ENCODE peak calls at places on chromosomes 11 and 22, in seven cellular contexts. D is H9, J is PC-3, E is IMR-90, M is K562, N is GM23338, K is astrocyte. I is an unnamed sample.

GRCh38 chr11:70312401-70313357 is 42.2 kb downstream of the PPFIA1 start:
- DNase-seq in D (peak), J (no peak), E (no peak), M (peak), N (peak), K (no peak), I (no peak)

GRCh38 chr11:26011474-26011873 is 320.5 kb upstream of the ANO3 start:
- DNase-seq in D (no peak), J (no peak), E (no peak), M (no peak), N (peak), K (no peak), I (no peak)

GRCh38 chr11:47766363-47767227 is 546 bp downstream of the FNBP4 start:
- DNase-seq in D (no peak), J (peak), E (peak), M (peak), N (peak), K (peak), I (peak)

GRCh38 chr11:62607729-62608128 is 4.8 kb downstream of the EML3 start:
- DNase-seq in D (no peak), J (no peak), E (no peak), M (peak), N (no peak), K (no peak), I (no peak)

GRCh38 chr11:120336641-120337132 is 474 bp downstream of the ARHGEF12 start:
- DNase-seq in D (no peak), J (peak), E (peak), M (peak), N (peak), K (no peak), I (no peak)

GRCh38 chr11:116853461-116854073 is 16.1 kb upstream of the APOA1 start:
- DNase-seq in D (no peak), J (peak), E (peak), M (no peak), N (no peak), K (peak), I (peak)

GRCh38 chr11:66365711-66366619 is 5.6 kb downstream of the SLC29A2 start:
- DNase-seq in D (no peak), J (no peak), E (no peak), M (no peak), N (no peak), K (no peak), I (no peak)

GRCh38 chr11:102530558-102530957 is at the start of gene MMP7:
- DNase-seq in D (no peak), J (peak), E (peak), M (no peak), N (no peak), K (peak), I (peak)

GRCh38 chr11:130725417-130726233 is 190.7 kb downstream of the SNX19 start:
- DNase-seq in D (no peak), J (peak), E (peak), M (no peak), N (no peak), K (peak), I (peak)

GRCh38 chr22:37474447-37475090 is 11.6 kb downstream of the MFNG start:
- DNase-seq in D (no peak), J (no peak), E (no peak), M (no peak), N (no peak), K (no peak), I (no peak)

GRCh38 chr11:71067753-71068152 is 184.6 kb downstream of the SHANK2 start:
- DNase-seq in D (no peak), J (no peak), E (no peak), M (no peak), N (no peak), K (no peak), I (no peak)

GRCh38 chr11:72625746-72626636 is 48.2 kb downstream of the PDE2A start:
- DNase-seq in D (no peak), J (no peak), E (peak), M (peak), N (peak), K (no peak), I (no peak)

GRCh38 chr22:35219012-35219411 is 38.3 kb upstream of the HMGXB4 start:
- DNase-seq in D (no peak), J (peak), E (peak), M (peak), N (no peak), K (peak), I (no peak)

GRCh38 chr22:38262051-38262795 is 10.6 kb downstream of the TMEM184B start:
- DNase-seq in D (peak), J (peak), E (no peak), M (peak), N (peak), K (no peak), I (peak)

GRCh38 chr11:69640260-69640994 is 529 bp upstream of the CCND1 start:
- DNase-seq in D (peak), J (peak), E (no peak), M (no peak), N (peak), K (no peak), I (peak)

GRCh38 chr11:133219543-133219942 is 312.8 kb downstream of the OPCML start:
- DNase-seq in D (peak), J (no peak), E (no peak), M (peak), N (peak), K (no peak), I (no peak)

GRCh38 chr22:46192210-46192993 is 42.1 kb downstream of the PPARA start:
- DNase-seq in D (no peak), J (no peak), E (no peak), M (no peak), N (no peak), K (no peak), I (no peak)

GRCh38 chr11:132941024-132941646 is 591.2 kb downstream of the OPCML start:
- DNase-seq in D (no peak), J (peak), E (peak), M (peak), N (peak), K (peak), I (no peak)

GRCh38 chr11:95108159-95108611 is 18.5 kb downstream of the ENDOD1 start:
- DNase-seq in D (no peak), J (peak), E (peak), M (peak), N (no peak), K (peak), I (peak)

GRCh38 chr11:120514541-120515121 is 3.1 kb downstream of the GRIK4 start:
- DNase-seq in D (no peak), J (no peak), E (no peak), M (no peak), N (no peak), K (no peak), I (no peak)

GRCh38 chr11:101915811-101916291 is 471 bp downstream of the ANGPTL5 start:
- DNase-seq in D (no peak), J (peak), E (peak), M (no peak), N (peak), K (peak), I (no peak)

GRCh38 chr22:17767236-17768065 is 6.8 kb downstream of the BID start:
- DNase-seq in D (no peak), J (no peak), E (no peak), M (no peak), N (no peak), K (no peak), I (no peak)
- TF ChIP-seq CTCF in D (no peak), J (no peak), E (no peak), M (no peak), N (no peak), K (no peak), I (no peak)

GRCh38 chr22:24947383-24947782 is 889 bp upstream of the LHFPL7 start:
- DNase-seq in D (no peak), J (no peak), E (no peak), M (no peak), N (no peak), K (no peak), I (no peak)

GRCh38 chr22:24950272-24950902 is 2.1 kb upstream of the KIAA1671 start:
- DNase-seq in D (peak), J (no peak), E (peak), M (no peak), N (peak), K (peak), I (no peak)

GRCh38 chr22:24947881-24948280 is 1.4 kb upstream of the LHFPL7 start:
- DNase-seq in D (peak), J (no peak), E (no peak), M (no peak), N (peak), K (no peak), I (no peak)

GRCh38 chr22:24945430-24945829 is 1.1 kb downstream of the LHFPL7 start:
- DNase-seq in D (no peak), J (no peak), E (no peak), M (no peak), N (no peak), K (no peak), I (no peak)

DNA sequence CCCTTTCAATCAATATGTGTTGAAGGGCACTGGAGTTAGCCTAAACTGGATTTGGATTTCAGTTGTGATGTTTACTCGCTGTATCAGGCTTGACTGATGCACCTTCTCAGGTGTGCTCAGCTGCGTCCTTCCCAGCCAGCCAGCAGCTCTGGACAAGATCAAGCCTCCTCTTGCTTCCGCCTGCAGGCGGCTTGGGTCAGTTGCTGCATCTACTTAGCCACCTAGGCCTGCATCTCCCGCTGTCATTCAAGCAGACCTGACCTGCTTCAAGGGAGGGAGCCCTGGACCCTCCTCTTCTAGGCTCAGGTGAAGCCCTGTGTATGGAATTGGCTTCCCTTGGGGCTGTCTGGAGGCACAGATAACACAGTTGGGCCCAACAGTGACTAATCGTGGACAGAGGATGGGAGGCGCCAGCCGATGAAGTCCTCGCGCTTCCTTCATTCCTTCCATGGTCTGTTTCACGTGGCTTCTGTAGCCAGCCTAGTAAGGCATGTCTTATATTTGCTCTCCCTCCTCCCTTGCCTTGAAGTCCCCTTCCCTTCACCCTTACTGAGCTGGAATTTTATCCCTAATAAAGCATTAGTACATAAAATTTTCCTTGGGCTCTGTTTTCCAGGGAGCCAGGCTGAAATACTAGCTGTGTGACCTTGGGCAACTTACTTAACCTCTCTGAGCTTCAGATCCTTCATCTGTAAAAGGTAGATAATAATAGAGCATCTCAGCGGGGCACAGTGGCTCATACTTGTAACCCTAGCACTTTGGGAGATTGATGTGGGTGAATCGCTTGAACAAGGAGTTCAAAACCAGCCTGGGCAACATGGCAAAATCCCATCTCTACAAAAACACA is 2.1 kb upstream of the LHFPL7 start:
- DNase-seq in D (peak), J (no peak), E (no peak), M (peak), N (peak), K (no peak), I (no peak)
- H2AFZ ChIP-seq in D (no peak), J (no peak), E (no peak), M (no peak), N (peak), K (no peak), I (no peak)

GRCh38 chr11:44865866-44866272 is 84.8 kb downstream of the TP53I11 start:
- DNase-seq in D (no peak), J (peak), E (no peak), M (no peak), N (no peak), K (no peak), I (no peak)
- TF ChIP-seq CTCF in D (no peak), J (peak), E (no peak), M (no peak), N (no peak), K (no peak), I (no peak)

GRCh38 chr11:34549271-34549670 is 35.7 kb upstream of the ELF5 start:
- DNase-seq in D (no peak), J (no peak), E (no peak), M (no peak), N (no peak), K (no peak), I (no peak)

GRCh38 chr11:34552270-34552669 is 38.7 kb upstream of the ELF5 start:
- DNase-seq in D (no peak), J (no peak), E (no peak), M (no peak), N (no peak), K (no peak), I (no peak)

GRCh38 chr11:34548278-34548677 is 34.7 kb upstream of the ELF5 start:
- DNase-seq in D (no peak), J (no peak), E (no peak), M (no peak), N (no peak), K (no peak), I (no peak)

GRCh38 chr11:34542085-34542484 is 28.5 kb upstream of the ELF5 start:
- DNase-seq in D (no peak), J (no peak), E (no peak), M (no peak), N (no peak), K (no peak), I (no peak)

GRCh38 chr11:34546511-34547206 is 33.1 kb upstream of the ELF5 start:
- DNase-seq in D (no peak), J (peak), E (no peak), M (no peak), N (no peak), K (no peak), I (no peak)
- H2AFZ ChIP-seq in D (no peak), J (peak), E (no peak), M (no peak), N (no peak), K (no peak), I (no peak)

GRCh38 chr11:27842290-27842689 is 142.0 kb upstream of the BDNF start:
- DNase-seq in D (no peak), J (no peak), E (no peak), M (no peak), N (no peak), K (no peak), I (no peak)

GRCh38 chr11:27837895-27838563 is 137.8 kb upstream of the BDNF start:
- DNase-seq in D (no peak), J (no peak), E (no peak), M (no peak), N (no peak), K (no peak), I (no peak)

GRCh38 chr11:27838674-27839073 is 138.4 kb upstream of the BDNF start:
- DNase-seq in D (no peak), J (no peak), E (no peak), M (no peak), N (no peak), K (no peak), I (no peak)

GRCh38 chr11:27839226-27839913 is 139.1 kb upstream of the BDNF start:
- DNase-seq in D (no peak), J (peak), E (peak), M (no peak), N (peak), K (peak), I (no peak)
- TF ChIP-seq CTCF in D (peak), J (peak), E (peak), M (no peak), N (peak), K (peak), I (peak)

GRCh38 chr11:91851908-91852307 is 372.7 kb upstream of the FAT3 start:
- DNase-seq in D (no peak), J (no peak), E (no peak), M (no peak), N (no peak), K (no peak), I (no peak)

GRCh38 chr11:91859666-91860065 is 365.0 kb upstream of the FAT3 start:
- DNase-seq in D (no peak), J (peak), E (no peak), M (no peak), N (no peak), K (no peak), I (peak)

GRCh38 chr11:91860661-91861060 is 364.0 kb upstream of the FAT3 start:
- DNase-seq in D (no peak), J (no peak), E (no peak), M (no peak), N (no peak), K (no peak), I (no peak)

DNA sequence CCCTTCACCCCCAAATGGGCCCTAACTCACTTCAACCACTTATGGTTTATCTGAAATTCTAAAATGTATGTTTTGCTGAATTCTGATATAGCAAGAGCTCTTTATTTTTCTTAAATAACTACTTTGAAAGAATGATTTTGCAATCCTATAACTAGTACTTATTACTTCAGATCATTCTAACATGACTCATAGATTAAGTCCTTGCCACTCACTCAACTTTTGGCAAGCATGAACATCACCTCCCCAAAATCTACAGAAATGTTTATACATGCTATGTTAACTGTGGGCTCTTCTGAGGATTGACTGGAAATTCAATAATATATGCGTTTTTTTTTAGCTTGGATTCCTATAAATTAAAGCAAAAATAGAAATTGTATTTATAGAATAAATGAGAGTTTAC is 367.4 kb upstream of the FAT3 start:
- DNase-seq in D (no peak), J (peak), E (no peak), M (no peak), N (no peak), K (peak), I (peak)
- H2AFZ ChIP-seq in D (no peak), J (no peak), E (no peak), M (no peak), N (no peak), K (no peak), I (no peak)

I was measured in PC-9.